ENCODE peak calls at places on chromosomes 2 and 18, in four cellular contexts. One of them, this sample, is unnamed.

GRCh38 chr2:220276736-220277444 is 649.5 kb downstream of the SLC4A3 start:
- DNase-seq in A549: no peak
- DNase-seq in endothelial cell of umbilical vein: no peak
- DNase-seq in HepG2: no peak
- DNase-seq in this sample: no peak

GRCh38 chr2:160695402-160696060 is 201.9 kb upstream of the RBMS1 start:
- DNase-seq in A549: no peak
- DNase-seq in endothelial cell of umbilical vein: no peak
- DNase-seq in HepG2: no peak
- DNase-seq in this sample: no peak

GRCh38 chr18:46072959-46073358 is 899 bp upstream of the PSTPIP2 start:
- DNase-seq in A549: no peak
- DNase-seq in endothelial cell of umbilical vein: no peak
- DNase-seq in HepG2: no peak
- DNase-seq in this sample: no peak

GRCh38 chr2:179165356-179166000 is 99.2 kb downstream of the SESTD1 start:
- DNase-seq in A549: no peak
- DNase-seq in endothelial cell of umbilical vein: no peak
- DNase-seq in HepG2: no peak
- DNase-seq in this sample: no peak

GRCh38 chr18:23154021-23154420 is 18.7 kb downstream of the CABLES1 start:
- DNase-seq in A549: no peak
- DNase-seq in endothelial cell of umbilical vein: no peak
- DNase-seq in HepG2: no peak
- DNase-seq in this sample: no peak

GRCh38 chr2:197255550-197255949 is 55.0 kb downstream of the ANKRD44 start:
- DNase-seq in A549: no peak
- DNase-seq in endothelial cell of umbilical vein: no peak
- DNase-seq in HepG2: no peak
- DNase-seq in this sample: peak

GRCh38 chr2:177830881-177831386 is 241.6 kb downstream of the PDE11A start:
- DNase-seq in A549: no peak
- DNase-seq in endothelial cell of umbilical vein: no peak
- DNase-seq in HepG2: no peak
- DNase-seq in this sample: no peak

GRCh38 chr2:26314243-26314642 is 31.7 kb upstream of the SELENOI start:
- DNase-seq in A549: no peak
- DNase-seq in endothelial cell of umbilical vein: no peak
- DNase-seq in HepG2: peak
- DNase-seq in this sample: no peak

GRCh38 chr2:27249891-27250651 is 12.8 kb downstream of the SLC30A3 start:
- DNase-seq in A549: peak
- DNase-seq in endothelial cell of umbilical vein: peak
- DNase-seq in HepG2: peak
- DNase-seq in this sample: peak

GRCh38 chr18:79068299-79068945 is 772 bp upstream of the ATP9B start:
- DNase-seq in A549: no peak
- DNase-seq in endothelial cell of umbilical vein: no peak
- DNase-seq in HepG2: no peak
- DNase-seq in this sample: no peak

GRCh38 chr2:100778812-100779450 is 41.0 kb upstream of the NPAS2 start:
- DNase-seq in A549: no peak
- DNase-seq in endothelial cell of umbilical vein: no peak
- DNase-seq in HepG2: peak
- DNase-seq in this sample: no peak

GRCh38 chr2:84132371-84132770 is 326.7 kb downstream of the SUCLG1 start:
- DNase-seq in A549: no peak
- DNase-seq in endothelial cell of umbilical vein: no peak
- DNase-seq in HepG2: no peak
- DNase-seq in this sample: no peak

DNA sequence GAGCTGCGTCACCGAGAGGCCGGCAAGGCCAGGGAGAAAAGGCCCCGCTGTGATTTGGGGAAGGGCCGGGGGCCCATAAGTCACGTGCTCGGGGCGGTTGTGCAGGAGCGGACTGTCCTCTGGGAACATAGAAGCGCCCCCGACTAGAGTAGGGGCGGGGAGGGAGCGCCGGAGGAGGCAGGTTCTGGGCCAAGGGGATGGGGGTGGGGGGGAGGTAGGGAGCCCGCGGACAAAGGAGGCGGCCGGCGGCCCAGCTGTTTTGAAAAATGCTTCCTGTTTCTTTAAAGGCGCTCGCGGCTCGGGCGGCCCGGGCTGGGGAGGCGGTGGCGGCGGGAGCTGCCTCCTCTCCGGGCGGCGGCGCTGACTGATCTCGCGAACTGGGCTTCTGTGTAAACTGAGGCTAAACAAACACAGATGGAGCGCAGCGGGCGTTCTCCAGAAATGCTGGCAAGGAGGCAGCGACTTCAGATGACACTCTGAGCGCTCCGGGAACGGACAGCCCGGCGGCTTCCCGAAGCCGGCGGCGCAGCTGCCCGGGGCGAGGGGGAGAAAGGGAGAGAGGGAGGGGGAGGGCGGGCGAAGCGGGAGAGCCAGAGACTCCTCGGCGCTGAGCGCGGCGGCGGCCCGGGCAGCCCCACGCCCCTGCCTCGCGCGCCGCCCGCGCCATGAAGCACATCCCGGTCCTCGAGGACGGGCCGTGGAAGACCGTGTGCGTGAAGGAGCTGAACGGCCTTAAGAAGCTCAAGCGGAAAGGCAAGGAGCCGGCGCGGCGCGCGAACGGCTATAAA is at the start of gene ATOH8:
- DNase-seq in A549: no peak
- DNase-seq in endothelial cell of umbilical vein: peak
- DNase-seq in HepG2: peak
- DNase-seq in this sample: peak
- H3K4me3 ChIP-seq in A549: peak
- H3K4me3 ChIP-seq in endothelial cell of umbilical vein: peak
- H3K4me3 ChIP-seq in HepG2: peak
- H3K4me3 ChIP-seq in this sample: peak

GRCh38 chr18:34943587-34943986 is 97.6 kb upstream of the MAPRE2 start:
- DNase-seq in A549: no peak
- DNase-seq in endothelial cell of umbilical vein: no peak
- DNase-seq in HepG2: no peak
- DNase-seq in this sample: no peak
- TF ChIP-seq MYC in A549: no peak
- TF ChIP-seq MYC in endothelial cell of umbilical vein: no peak
- TF ChIP-seq MYC in HepG2: no peak
- TF ChIP-seq MYC in this sample: no peak

DNA sequence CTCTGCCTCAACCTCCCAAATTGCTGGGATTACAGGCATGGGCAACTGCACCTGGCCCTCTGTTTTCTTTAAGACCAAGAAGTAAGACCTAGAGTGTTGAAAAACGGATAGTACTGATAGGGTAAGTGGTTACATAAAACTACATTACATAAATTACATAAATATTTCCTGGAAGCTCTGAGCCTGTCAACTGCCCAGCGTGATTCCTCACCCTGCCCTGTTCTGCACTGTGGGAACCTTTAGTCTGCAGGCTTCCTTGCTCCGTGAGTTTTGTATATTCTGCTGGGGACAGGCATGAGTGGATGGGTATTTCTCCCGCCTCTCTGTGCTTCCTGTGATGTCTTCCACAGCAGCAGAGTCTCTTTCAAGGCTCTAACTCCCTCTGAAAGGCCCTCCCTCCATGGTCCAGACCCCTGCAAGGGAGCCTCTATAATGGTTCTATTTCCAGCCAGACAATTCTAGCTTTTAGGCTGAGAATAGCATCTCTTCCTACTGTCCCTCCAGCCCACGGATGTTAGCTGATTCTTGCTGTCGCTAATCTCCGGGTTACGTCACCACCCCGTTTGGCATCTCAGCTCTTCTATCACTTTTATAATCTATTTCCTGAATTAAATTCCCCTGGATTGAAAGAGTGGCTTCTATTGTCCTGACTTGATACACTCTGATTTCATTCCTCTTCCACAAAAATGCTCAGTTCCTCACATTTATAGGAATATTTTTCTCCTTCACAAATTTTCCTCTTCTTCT is 49.5 kb upstream of the PLEKHM3 start:
- DNase-seq in A549: no peak
- DNase-seq in endothelial cell of umbilical vein: no peak
- DNase-seq in HepG2: no peak
- DNase-seq in this sample: no peak
- TF ChIP-seq CTCF in A549: no peak
- TF ChIP-seq CTCF in endothelial cell of umbilical vein: no peak
- TF ChIP-seq CTCF in HepG2: no peak
- TF ChIP-seq CTCF in this sample: no peak

DNA sequence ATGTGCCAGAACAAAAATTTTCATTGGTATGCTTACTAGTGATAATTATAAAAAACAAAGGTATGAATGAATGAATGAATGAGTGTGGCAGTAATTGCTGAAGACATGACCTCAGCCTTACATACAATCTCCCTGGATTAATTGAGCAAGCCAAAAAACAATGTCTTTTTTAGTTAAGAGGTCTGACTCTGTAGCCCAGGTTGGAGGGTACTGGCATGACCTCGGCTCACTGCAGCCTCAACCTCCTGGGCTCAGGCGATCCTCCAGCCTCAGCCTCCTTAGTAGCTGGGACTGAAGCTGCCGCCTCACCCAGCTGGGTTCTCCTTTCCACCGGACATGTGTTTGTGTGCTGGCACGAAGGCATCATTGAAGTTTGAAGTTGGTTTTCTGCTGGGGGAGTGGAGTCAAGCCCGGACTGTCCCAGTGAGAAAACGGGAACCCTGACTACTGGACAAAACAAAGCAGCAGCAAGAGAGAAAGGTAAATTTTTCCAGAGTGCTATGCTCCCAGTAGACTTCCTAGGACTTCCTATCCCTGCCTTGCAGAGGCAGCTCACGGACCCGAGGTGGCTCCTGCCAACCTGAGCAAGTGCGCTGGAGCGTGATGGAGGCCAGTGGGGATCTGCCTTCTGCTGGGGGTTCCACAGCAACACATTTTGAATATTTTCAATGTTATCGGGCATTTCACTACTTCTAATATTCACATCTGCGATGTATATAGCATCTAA is 6.4 kb upstream of the IMP4 start:
- DNase-seq in A549: no peak
- DNase-seq in endothelial cell of umbilical vein: no peak
- DNase-seq in HepG2: peak
- DNase-seq in this sample: no peak
- H3K4me3 ChIP-seq in A549: peak
- H3K4me3 ChIP-seq in endothelial cell of umbilical vein: no peak
- H3K4me3 ChIP-seq in HepG2: peak
- H3K4me3 ChIP-seq in this sample: no peak

GRCh38 chr18:28357785-28358401 is 181.0 kb upstream of the CDH2 start:
- DNase-seq in A549: no peak
- DNase-seq in endothelial cell of umbilical vein: no peak
- DNase-seq in HepG2: peak
- DNase-seq in this sample: peak
- TF ChIP-seq MYC in A549: no peak
- TF ChIP-seq MYC in endothelial cell of umbilical vein: no peak
- TF ChIP-seq MYC in HepG2: no peak
- TF ChIP-seq MYC in this sample: no peak

DNA sequence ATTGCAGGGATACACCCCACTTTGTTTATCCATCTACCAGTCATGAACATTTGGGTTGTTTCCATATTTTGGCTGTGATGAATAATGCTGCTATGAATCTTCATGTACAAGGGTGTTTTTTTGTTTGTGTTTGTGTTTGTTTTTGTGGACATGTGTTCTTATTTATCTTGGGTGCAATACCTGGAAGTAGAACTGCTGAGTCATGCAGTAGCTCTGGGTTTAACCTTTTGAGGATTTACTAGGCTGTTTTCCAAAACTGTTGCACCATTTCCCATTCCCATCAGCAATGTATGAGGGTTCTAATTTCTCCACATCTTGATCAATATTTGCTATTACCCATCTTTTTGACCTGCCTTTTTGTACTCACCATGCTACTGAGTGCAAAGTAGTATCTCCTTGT is 140.0 kb upstream of the CYP1B1 start:
- DNase-seq in A549: no peak
- DNase-seq in endothelial cell of umbilical vein: no peak
- DNase-seq in HepG2: no peak
- DNase-seq in this sample: no peak
- TF ChIP-seq CTCF in A549: no peak
- TF ChIP-seq CTCF in endothelial cell of umbilical vein: no peak
- TF ChIP-seq CTCF in HepG2: no peak
- TF ChIP-seq CTCF in this sample: no peak

DNA sequence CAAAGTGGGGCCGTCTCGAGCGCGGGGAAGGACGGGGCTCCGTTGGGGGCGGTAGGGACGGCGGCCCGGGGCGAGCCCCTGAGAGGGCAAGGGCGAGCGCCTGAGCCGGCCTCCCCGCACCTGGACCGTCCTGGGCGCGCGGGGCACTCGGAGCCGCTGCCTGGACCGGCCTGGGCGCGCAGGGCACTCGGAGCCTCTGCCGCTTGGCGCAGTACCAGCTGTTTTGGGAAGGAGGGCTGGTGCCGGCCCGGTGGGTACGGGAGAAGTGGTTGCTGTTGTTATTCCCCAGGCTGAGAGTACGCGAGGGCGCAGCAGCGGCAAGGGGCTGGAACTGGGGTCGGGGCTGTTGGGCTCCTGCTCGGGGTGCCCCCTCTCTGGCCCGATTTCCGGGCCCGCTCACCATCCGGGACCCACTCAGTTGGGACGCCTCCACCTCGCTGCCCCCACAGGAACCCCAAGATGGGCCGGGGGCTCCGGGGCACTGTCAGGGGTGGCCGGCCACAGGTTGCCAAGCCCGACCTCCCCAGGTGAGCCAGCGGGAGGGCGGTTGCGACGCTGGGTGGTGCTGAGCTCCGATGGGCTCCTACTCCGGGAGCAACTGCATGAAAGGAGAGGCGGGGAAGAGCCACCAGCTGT is 579 bp downstream of the ARHGEF4 start:
- DNase-seq in A549: no peak
- DNase-seq in endothelial cell of umbilical vein: no peak
- DNase-seq in HepG2: no peak
- DNase-seq in this sample: no peak
- H3K4me3 ChIP-seq in A549: peak
- H3K4me3 ChIP-seq in endothelial cell of umbilical vein: no peak
- H3K4me3 ChIP-seq in HepG2: no peak
- H3K4me3 ChIP-seq in this sample: no peak

GRCh38 chr2:157592983-157593382 is 35.7 kb downstream of the ACVR1C start:
- DNase-seq in A549: no peak
- DNase-seq in endothelial cell of umbilical vein: peak
- DNase-seq in HepG2: peak
- DNase-seq in this sample: no peak
- TF ChIP-seq MYC in A549: no peak
- TF ChIP-seq MYC in endothelial cell of umbilical vein: no peak
- TF ChIP-seq MYC in HepG2: no peak
- TF ChIP-seq MYC in this sample: no peak

GRCh38 chr2:176134978-176135575 is 5.6 kb downstream of the HOXD8 start:
- DNase-seq in A549: no peak
- DNase-seq in endothelial cell of umbilical vein: peak
- DNase-seq in HepG2: peak
- DNase-seq in this sample: no peak
- TF ChIP-seq CTCF in A549: no peak
- TF ChIP-seq CTCF in endothelial cell of umbilical vein: no peak
- TF ChIP-seq CTCF in HepG2: peak
- TF ChIP-seq CTCF in this sample: no peak

This sample was measured in NB4.